ENCODE peak calls at places on chromosomes 6 and 20, in six cellular contexts. One of them, this sample, is unnamed.
A peak's percentile ranks its signal among the peaks of the same experiment; 100 is the strongest.

GRCh38 chr6:5175195-5175594 is 85.6 kb downstream of the LYRM4 start:
- DNase-seq in upper lobe of right lung: no peak
- DNase-seq in spleen: no peak
- DNase-seq in foreskin keratinocyte: no peak
- DNase-seq in cardiac muscle cell: no peak
- DNase-seq in CD8-positive, alpha-beta T cell: no peak
- DNase-seq in this sample: no peak

GRCh38 chr6:39400026-39400425 is 77.5 kb upstream of the KCNK16 start:
- DNase-seq in CD8-positive, alpha-beta T cell: no peak
- DNase-seq in spleen: no peak
- DNase-seq in foreskin keratinocyte: no peak
- DNase-seq in upper lobe of right lung: no peak
- DNase-seq in cardiac muscle cell: no peak
- DNase-seq in this sample: no peak

GRCh38 chr6:4398806-4399205 is 263.4 kb upstream of the ECI2 start:
- DNase-seq in CD8-positive, alpha-beta T cell: no peak
- DNase-seq in upper lobe of right lung: no peak
- DNase-seq in cardiac muscle cell: no peak
- DNase-seq in spleen: no peak
- DNase-seq in foreskin keratinocyte: no peak
- DNase-seq in this sample: no peak

GRCh38 chr20:52105045-52105572 is 86.5 kb downstream of the ZFP64 start:
- DNase-seq in CD8-positive, alpha-beta T cell: no peak
- DNase-seq in cardiac muscle cell: peak; percentile 60
- DNase-seq in spleen: no peak
- DNase-seq in foreskin keratinocyte: peak; percentile 38
- DNase-seq in upper lobe of right lung: peak; percentile 63
- DNase-seq in this sample: peak; percentile 2

GRCh38 chr6:141415896-141416295 is 716.8 kb upstream of the GJE1 start:
- DNase-seq in foreskin keratinocyte: no peak
- DNase-seq in upper lobe of right lung: no peak
- DNase-seq in spleen: no peak
- DNase-seq in cardiac muscle cell: no peak
- DNase-seq in CD8-positive, alpha-beta T cell: no peak
- DNase-seq in this sample: no peak

GRCh38 chr20:20454850-20455627 is 87.1 kb downstream of the INSM1 start:
- DNase-seq in CD8-positive, alpha-beta T cell: no peak
- DNase-seq in foreskin keratinocyte: no peak
- DNase-seq in upper lobe of right lung: no peak
- DNase-seq in spleen: no peak
- DNase-seq in cardiac muscle cell: no peak
- DNase-seq in this sample: no peak

GRCh38 chr6:108902389-108902792 is 54.2 kb downstream of the ARMC2 start:
- DNase-seq in upper lobe of right lung: no peak
- DNase-seq in spleen: no peak
- DNase-seq in CD8-positive, alpha-beta T cell: no peak
- DNase-seq in cardiac muscle cell: peak; percentile 35
- DNase-seq in foreskin keratinocyte: no peak
- DNase-seq in this sample: no peak

GRCh38 chr6:154301086-154301625 is 55.4 kb downstream of the IPCEF1 start:
- DNase-seq in CD8-positive, alpha-beta T cell: no peak
- DNase-seq in upper lobe of right lung: no peak
- DNase-seq in spleen: no peak
- DNase-seq in foreskin keratinocyte: no peak
- DNase-seq in cardiac muscle cell: no peak
- DNase-seq in this sample: no peak

GRCh38 chr6:4274382-4275082 is 139.2 kb upstream of the ECI2 start:
- DNase-seq in CD8-positive, alpha-beta T cell: no peak
- DNase-seq in upper lobe of right lung: no peak
- DNase-seq in foreskin keratinocyte: no peak
- DNase-seq in spleen: no peak
- DNase-seq in cardiac muscle cell: peak; percentile 44
- DNase-seq in this sample: no peak

GRCh38 chr6:27553123-27553904 is 80.4 kb upstream of the ZNF184 start:
- DNase-seq in upper lobe of right lung: no peak
- DNase-seq in cardiac muscle cell: peak; percentile 31
- DNase-seq in spleen: no peak
- DNase-seq in foreskin keratinocyte: peak; percentile 69
- DNase-seq in CD8-positive, alpha-beta T cell: no peak
- DNase-seq in this sample: no peak

GRCh38 chr20:17536944-17537444 is 5.8 kb upstream of the BFSP1 start:
- DNase-seq in spleen: no peak
- DNase-seq in foreskin keratinocyte: no peak
- DNase-seq in cardiac muscle cell: peak; percentile 86
- DNase-seq in CD8-positive, alpha-beta T cell: peak; percentile 43
- DNase-seq in upper lobe of right lung: peak; percentile 72
- DNase-seq in this sample: peak; percentile 14

GRCh38 chr6:113825776-113826175 is 31.4 kb upstream of the MARCKS start:
- DNase-seq in cardiac muscle cell: peak; percentile 88
- DNase-seq in upper lobe of right lung: peak; percentile 65
- DNase-seq in spleen: no peak
- DNase-seq in CD8-positive, alpha-beta T cell: no peak
- DNase-seq in foreskin keratinocyte: no peak
- DNase-seq in this sample: peak; percentile 73

GRCh38 chr6:20664250-20664649 is 130.0 kb downstream of the CDKAL1 start:
- DNase-seq in CD8-positive, alpha-beta T cell: no peak
- DNase-seq in foreskin keratinocyte: no peak
- DNase-seq in upper lobe of right lung: no peak
- DNase-seq in cardiac muscle cell: no peak
- DNase-seq in spleen: no peak
- DNase-seq in this sample: no peak

GRCh38 chr6:20658053-20658452 is 123.8 kb downstream of the CDKAL1 start:
- DNase-seq in foreskin keratinocyte: no peak
- DNase-seq in upper lobe of right lung: no peak
- DNase-seq in spleen: no peak
- DNase-seq in CD8-positive, alpha-beta T cell: no peak
- DNase-seq in cardiac muscle cell: no peak
- DNase-seq in this sample: no peak

GRCh38 chr6:20657274-20657800 is 123.1 kb downstream of the CDKAL1 start:
- DNase-seq in CD8-positive, alpha-beta T cell: no peak
- DNase-seq in spleen: no peak
- DNase-seq in cardiac muscle cell: no peak
- DNase-seq in foreskin keratinocyte: no peak
- DNase-seq in upper lobe of right lung: no peak
- DNase-seq in this sample: no peak

GRCh38 chr6:20661721-20662120 is 127.5 kb downstream of the CDKAL1 start:
- DNase-seq in CD8-positive, alpha-beta T cell: no peak
- DNase-seq in foreskin keratinocyte: peak; percentile 77
- DNase-seq in spleen: no peak
- DNase-seq in upper lobe of right lung: no peak
- DNase-seq in cardiac muscle cell: peak; percentile 83
- DNase-seq in this sample: no peak

DNA sequence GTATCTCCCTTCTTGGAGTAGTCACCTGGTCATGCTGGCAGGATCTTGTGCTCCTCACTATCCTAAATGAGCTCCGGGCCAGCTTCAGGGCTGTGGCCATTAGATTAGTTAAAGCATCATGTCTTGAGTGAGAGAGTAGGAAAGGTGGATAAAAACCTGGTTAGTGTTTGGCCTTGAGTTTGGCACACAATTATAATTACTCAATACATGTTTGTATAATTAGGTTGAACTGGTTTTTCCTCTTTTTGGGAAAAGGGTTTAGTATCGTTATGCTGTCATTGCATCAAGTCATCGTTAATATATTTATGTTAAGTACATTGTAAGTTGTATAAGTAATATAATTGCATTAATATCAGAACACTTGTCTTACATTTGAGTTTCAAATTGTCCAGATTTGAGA is 126.3 kb downstream of the CDKAL1 start:
- DNase-seq in foreskin keratinocyte: peak; percentile 51
- DNase-seq in cardiac muscle cell: no peak
- DNase-seq in spleen: no peak
- DNase-seq in upper lobe of right lung: no peak
- DNase-seq in CD8-positive, alpha-beta T cell: no peak
- DNase-seq in this sample: no peak
- H3K27ac ChIP-seq in foreskin keratinocyte: peak overlapping the region; percentile 75
- H3K27ac ChIP-seq in cardiac muscle cell: no peak overlapping the region
- H3K27ac ChIP-seq in spleen: no peak overlapping the region
- H3K27ac ChIP-seq in upper lobe of right lung: no peak overlapping the region
- H3K27ac ChIP-seq in CD8-positive, alpha-beta T cell: no peak overlapping the region
- H3K27ac ChIP-seq in this sample: no peak overlapping the region

DNA sequence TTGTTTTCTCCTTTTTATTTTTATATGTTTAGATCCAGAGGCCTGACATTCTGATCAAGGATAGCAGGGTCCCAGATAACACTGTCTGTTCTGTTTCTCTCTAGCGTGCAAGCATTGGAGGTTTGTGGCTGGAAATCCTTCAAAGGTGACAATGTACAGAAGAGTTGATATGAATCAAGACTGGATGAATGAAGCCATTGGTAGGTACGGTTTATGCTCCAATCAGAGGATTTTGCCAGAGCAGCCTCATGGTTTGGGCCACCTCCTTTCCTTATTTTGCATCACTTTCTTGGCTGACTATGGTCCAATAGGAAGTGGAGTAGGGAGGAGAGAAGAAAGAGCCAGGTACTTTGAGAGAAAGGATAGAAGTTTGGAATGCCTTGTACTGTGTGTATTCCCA is 484.8 kb upstream of the JAG1 start:
- DNase-seq in CD8-positive, alpha-beta T cell: no peak
- DNase-seq in upper lobe of right lung: no peak
- DNase-seq in foreskin keratinocyte: no peak
- DNase-seq in spleen: no peak
- DNase-seq in cardiac muscle cell: no peak
- DNase-seq in this sample: no peak
- H3K27ac ChIP-seq in CD8-positive, alpha-beta T cell: no peak overlapping the region
- H3K27ac ChIP-seq in upper lobe of right lung: no peak overlapping the region
- H3K27ac ChIP-seq in foreskin keratinocyte: peak overlapping the region; percentile 58
- H3K27ac ChIP-seq in spleen: no peak overlapping the region
- H3K27ac ChIP-seq in cardiac muscle cell: no peak overlapping the region
- H3K27ac ChIP-seq in this sample: no peak overlapping the region

DNA sequence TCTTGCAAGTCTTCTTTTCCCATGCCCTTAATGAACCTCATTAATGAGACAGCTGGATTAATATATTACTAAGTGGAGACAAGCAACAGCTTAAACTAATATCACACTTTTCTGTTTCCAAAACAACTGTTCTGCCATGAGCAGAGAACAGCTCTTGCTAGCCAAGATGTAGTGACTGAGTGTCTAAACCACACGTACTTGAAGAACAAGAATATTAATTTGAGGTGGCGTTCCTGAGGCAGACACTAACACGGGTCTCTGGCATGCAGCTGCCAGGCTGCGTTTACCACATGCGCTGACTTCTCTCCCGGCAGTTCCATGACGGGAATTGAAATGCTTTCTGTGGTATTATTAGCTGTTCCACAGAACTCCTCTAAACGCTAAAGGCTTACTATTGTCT is 80.6 kb downstream of the FNDC1 start:
- DNase-seq in cardiac muscle cell: no peak
- DNase-seq in CD8-positive, alpha-beta T cell: no peak
- DNase-seq in spleen: no peak
- DNase-seq in foreskin keratinocyte: no peak
- DNase-seq in upper lobe of right lung: no peak
- DNase-seq in this sample: no peak
- H3K27ac ChIP-seq in cardiac muscle cell: no peak overlapping the region
- H3K27ac ChIP-seq in CD8-positive, alpha-beta T cell: no peak overlapping the region
- H3K27ac ChIP-seq in spleen: no peak overlapping the region
- H3K27ac ChIP-seq in foreskin keratinocyte: no peak overlapping the region
- H3K27ac ChIP-seq in upper lobe of right lung: no peak overlapping the region
- H3K27ac ChIP-seq in this sample: no peak overlapping the region

DNA sequence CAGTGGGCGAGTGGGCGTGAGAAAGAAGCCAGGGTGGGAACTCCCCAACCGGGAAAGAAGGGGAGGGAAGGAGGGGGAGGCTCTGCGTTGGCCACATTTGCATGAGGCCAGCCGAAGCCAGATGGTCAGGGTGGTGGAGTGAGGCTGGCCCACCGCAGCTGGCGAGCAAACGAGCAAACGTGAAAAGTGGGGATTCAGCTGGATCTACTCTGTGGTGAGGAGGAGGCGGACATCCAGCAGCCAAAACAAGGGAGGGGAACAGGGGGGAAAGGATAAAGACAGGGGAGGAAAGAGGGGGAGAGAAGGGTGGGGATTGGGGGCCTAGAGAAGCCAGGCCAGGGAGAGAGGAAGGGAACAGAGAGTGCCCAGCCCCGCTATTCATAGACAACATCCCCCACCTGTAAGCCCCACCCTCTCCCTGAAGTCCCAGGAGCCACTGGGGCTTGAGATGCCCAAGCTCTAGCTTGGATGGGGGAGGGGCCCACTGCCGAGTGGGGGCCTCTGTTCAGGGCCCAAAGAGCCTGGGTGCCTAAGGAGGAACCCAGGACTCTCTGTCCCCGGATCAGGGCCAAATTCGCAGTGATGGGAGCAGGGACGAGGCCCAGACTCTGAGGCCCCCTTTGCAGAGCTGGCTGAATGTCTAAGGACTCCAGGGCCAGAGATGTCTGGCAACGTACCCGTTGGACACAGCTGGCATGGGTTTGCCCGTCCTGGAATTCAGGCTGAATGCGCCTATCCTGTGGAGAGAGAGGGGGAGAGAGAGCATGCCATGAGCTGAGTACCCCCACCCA is 45.1 kb downstream of the CPNE5 start:
- DNase-seq in foreskin keratinocyte: no peak
- DNase-seq in spleen: no peak
- DNase-seq in cardiac muscle cell: peak; percentile 49
- DNase-seq in CD8-positive, alpha-beta T cell: no peak
- DNase-seq in upper lobe of right lung: no peak
- DNase-seq in this sample: peak; percentile 47
- H3K27ac ChIP-seq in foreskin keratinocyte: no peak overlapping the region
- H3K27ac ChIP-seq in spleen: no peak overlapping the region
- H3K27ac ChIP-seq in cardiac muscle cell: no peak overlapping the region
- H3K27ac ChIP-seq in CD8-positive, alpha-beta T cell: no peak overlapping the region
- H3K27ac ChIP-seq in upper lobe of right lung: no peak overlapping the region
- H3K27ac ChIP-seq in this sample: no peak overlapping the region

GRCh38 chr20:4973330-4974097 is 27.8 kb downstream of the SLC23A2 start:
- DNase-seq in cardiac muscle cell: peak; percentile 66
- DNase-seq in CD8-positive, alpha-beta T cell: no peak
- DNase-seq in spleen: peak; percentile 85
- DNase-seq in foreskin keratinocyte: no peak
- DNase-seq in upper lobe of right lung: peak; percentile 73
- DNase-seq in this sample: no peak
- H3K27ac ChIP-seq in cardiac muscle cell: no peak overlapping the region
- H3K27ac ChIP-seq in CD8-positive, alpha-beta T cell: no peak overlapping the region
- H3K27ac ChIP-seq in spleen: peak overlapping the region; percentile 86
- H3K27ac ChIP-seq in foreskin keratinocyte: peak overlapping the region; percentile 32
- H3K27ac ChIP-seq in upper lobe of right lung: peak overlapping the region; percentile 78
- H3K27ac ChIP-seq in this sample: no peak overlapping the region

DNA sequence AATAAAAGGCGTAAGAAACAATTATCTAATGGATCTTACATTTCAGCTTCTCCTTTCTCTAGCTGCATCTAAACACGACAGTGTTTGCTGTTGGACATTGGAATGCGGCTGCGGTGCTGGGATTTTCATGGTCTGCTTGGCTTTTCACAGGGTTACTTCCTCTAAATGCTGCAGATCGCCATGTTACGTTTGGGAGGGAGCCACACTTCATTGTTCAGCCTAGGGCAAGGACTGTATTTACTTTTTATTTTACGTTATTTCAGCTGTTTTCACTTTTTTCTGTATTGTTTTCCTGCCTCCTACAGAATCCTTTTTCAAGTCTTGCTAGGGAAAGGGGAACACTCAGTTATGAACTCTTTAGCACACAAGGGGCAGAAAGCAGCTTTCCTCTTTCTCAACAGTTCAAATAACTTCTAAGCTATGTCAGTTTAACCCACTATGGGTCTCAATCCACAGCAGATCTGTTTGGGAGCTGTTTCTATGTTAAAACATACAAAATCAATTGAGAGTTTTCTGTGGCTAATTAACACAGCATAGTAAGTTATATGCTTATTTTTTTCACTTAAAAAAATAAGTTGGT is 97.8 kb upstream of the MTHFD1L start:
- DNase-seq in CD8-positive, alpha-beta T cell: no peak
- DNase-seq in spleen: no peak
- DNase-seq in foreskin keratinocyte: no peak
- DNase-seq in upper lobe of right lung: no peak
- DNase-seq in cardiac muscle cell: peak; percentile 44
- DNase-seq in this sample: no peak
- H3K27ac ChIP-seq in CD8-positive, alpha-beta T cell: no peak overlapping the region
- H3K27ac ChIP-seq in spleen: peak overlapping the region; percentile 48
- H3K27ac ChIP-seq in foreskin keratinocyte: no peak overlapping the region
- H3K27ac ChIP-seq in upper lobe of right lung: no peak overlapping the region
- H3K27ac ChIP-seq in cardiac muscle cell: no peak overlapping the region
- H3K27ac ChIP-seq in this sample: peak overlapping the region; percentile 4

GRCh38 chr20:38144608-38145093 is 20.4 kb downstream of the TGM2 start:
- DNase-seq in spleen: no peak
- DNase-seq in CD8-positive, alpha-beta T cell: no peak
- DNase-seq in upper lobe of right lung: no peak
- DNase-seq in cardiac muscle cell: no peak
- DNase-seq in foreskin keratinocyte: no peak
- DNase-seq in this sample: no peak
- H3K27ac ChIP-seq in spleen: peak overlapping the region; percentile 61
- H3K27ac ChIP-seq in CD8-positive, alpha-beta T cell: no peak overlapping the region
- H3K27ac ChIP-seq in upper lobe of right lung: peak overlapping the region; percentile 78
- H3K27ac ChIP-seq in cardiac muscle cell: peak overlapping the region; percentile 86
- H3K27ac ChIP-seq in foreskin keratinocyte: peak overlapping the region; percentile 76
- H3K27ac ChIP-seq in this sample: no peak overlapping the region

This sample was measured in substantia nigra.